ENCODE peak calls at places on chromosomes 12 and 14, in eight cellular contexts. O is NCI-H345; V is NCI-H526; R is NCI-H1694; H is EH; C is body of pancreas; T is stimulated activated CD8-positive, alpha-beta memory T cell treated with anti-CD3 and anti-CD28 coated beads, Interleukin-7, amount 100 ng/mL, for 4 hours; D is H4. N is an unnamed sample.

GRCh38 chr12:93128332-93128707 is 199.2 kb upstream of the EEA1 start:
- DNase-seq in O (peak; percentile 97), V (no peak), R (no peak), H (no peak), C (no peak), T (no peak), D (no peak), N (no peak)

GRCh38 chr12:28824193-28824846 is 324.8 kb upstream of the FAR2 start:
- DNase-seq in O (no peak), V (no peak), R (no peak), H (no peak), C (no peak), T (no peak), D (no peak), N (no peak)

GRCh38 chr12:4201333-4202105 is 72.0 kb upstream of the CCND2 start:
- DNase-seq in O (no peak), V (no peak), R (no peak), H (no peak), C (no peak), T (no peak), D (no peak), N (no peak)

GRCh38 chr12:34600592-34601462 is 578.5 kb downstream of the ALG10 start:
- DNase-seq in O (no peak), V (no peak), R (no peak), H (no peak), C (no peak), T (no peak), D (no peak), N (no peak)

GRCh38 chr12:42326466-42327226 is 679 bp downstream of the PPHLN1 start:
- DNase-seq in O (no peak), V (peak; percentile 38), R (peak; percentile 1), H (peak; percentile 44), C (no peak), T (no peak), D (no peak), N (peak; percentile 51)

GRCh38 chr12:29309320-29309902 is 71.6 kb downstream of the ERGIC2 start:
- DNase-seq in O (no peak), V (peak; percentile 1), R (peak; percentile 15), H (peak; percentile 44), C (no peak), T (no peak), D (no peak), N (peak; percentile 34)

GRCh38 chr12:18794000-18794399 is 56.1 kb downstream of the CAPZA3 start:
- DNase-seq in O (no peak), V (no peak), R (no peak), H (peak; percentile 10), C (no peak), T (no peak), D (no peak), N (no peak)

GRCh38 chr12:25433581-25434325 is 119.3 kb downstream of the LMNTD1 start:
- DNase-seq in O (no peak), V (no peak), R (no peak), H (peak; percentile 75), C (no peak), T (no peak), D (peak; percentile 61), N (no peak)

GRCh38 chr12:47249719-47250506 is 170.2 kb upstream of the AMIGO2 start:
- DNase-seq in O (no peak), V (no peak), R (no peak), H (no peak), C (no peak), T (no peak), D (no peak), N (no peak)

GRCh38 chr14:51677276-51677675 is 25.6 kb downstream of the FRMD6 start:
- DNase-seq in O (no peak), V (no peak), R (no peak), H (peak; percentile 72), C (no peak), T (no peak), D (peak; percentile 16), N (peak; percentile 86)

GRCh38 chr12:130633771-130634170 is 82.3 kb downstream of the RIMBP2 start:
- DNase-seq in O (peak; percentile 95), V (peak; percentile 97), R (peak; percentile 11), H (no peak), C (no peak), T (no peak), D (peak; percentile 28), N (no peak)

GRCh38 chr12:94179723-94180122 is 31.3 kb downstream of the PLXNC1 start:
- DNase-seq in O (no peak), V (no peak), R (no peak), H (no peak), C (no peak), T (no peak), D (no peak), N (no peak)

GRCh38 chr14:34797747-34798583 is 77.2 kb downstream of the BAZ1A start:
- DNase-seq in O (peak; percentile 81), V (peak; percentile 13), R (no peak), H (no peak), C (no peak), T (no peak), D (peak; percentile 7), N (no peak)

GRCh38 chr14:31864937-31865855 is 211.9 kb upstream of the ARHGAP5 start:
- DNase-seq in O (no peak), V (peak; percentile 16), R (no peak), H (no peak), C (no peak), T (no peak), D (no peak), N (no peak)

GRCh38 chr12:131985145-131985875 is 35.6 kb downstream of the EP400 start:
- DNase-seq in O (no peak), V (no peak), R (no peak), H (no peak), C (no peak), T (no peak), D (no peak), N (no peak)

GRCh38 chr12:26318661-26319068 is 123.3 kb downstream of the SSPN start:
- DNase-seq in O (no peak), V (no peak), R (no peak), H (peak; percentile 77), C (no peak), T (no peak), D (peak; percentile 43), N (peak; percentile 45)

GRCh38 chr14:49427117-49427516 is 159.1 kb downstream of the RPS29 start:
- DNase-seq in O (no peak), V (peak; percentile 15), R (no peak), H (no peak), C (no peak), T (no peak), D (no peak), N (no peak)

GRCh38 chr12:45200497-45201043 is 15.3 kb upstream of the ANO6 start:
- DNase-seq in O (no peak), V (no peak), R (no peak), H (peak; percentile 42), C (no peak), T (no peak), D (no peak), N (peak; percentile 39)

GRCh38 chr12:19704966-19705365 is 265.7 kb downstream of the AEBP2 start:
- DNase-seq in O (no peak), V (no peak), R (no peak), H (peak; percentile 59), C (no peak), T (no peak), D (no peak), N (peak; percentile 20)

GRCh38 chr14:73833530-73834257 is 17.9 kb upstream of the PTGR2 start:
- DNase-seq in O (no peak), V (no peak), R (no peak), H (peak; percentile 49), C (no peak), T (no peak), D (peak; percentile 92), N (peak; percentile 78)

GRCh38 chr14:22808388-22809209 is 6.6 kb downstream of the SLC7A7 start:
- DNase-seq in O (no peak), V (no peak), R (no peak), H (no peak), C (no peak), T (no peak), D (no peak), N (no peak)

GRCh38 chr14:28651148-28651547 is 115.4 kb upstream of the FOXG1 start:
- DNase-seq in O (no peak), V (no peak), R (no peak), H (peak; percentile 29), C (no peak), T (no peak), D (peak; percentile 26), N (no peak)

GRCh38 chr14:92607702-92608429 is 94.3 kb downstream of the RIN3 start:
- DNase-seq in O (no peak), V (no peak), R (no peak), H (peak; percentile 93), C (no peak), T (no peak), D (no peak), N (peak; percentile 80)

GRCh38 chr14:85596562-85596961 is 66.6 kb downstream of the FLRT2 start:
- DNase-seq in O (peak; percentile 87), V (no peak), R (no peak), H (no peak), C (no peak), T (no peak), D (no peak), N (no peak)

GRCh38 chr12:125652689-125653088 is 587.5 kb downstream of the AACS start:
- DNase-seq in O (no peak), V (no peak), R (no peak), H (no peak), C (no peak), T (no peak), D (no peak), N (no peak)

GRCh38 chr12:10331642-10332239 is 24.1 kb downstream of the KLRD1 start:
- DNase-seq in O (peak; percentile 56), V (peak; percentile 53), R (peak; percentile 9), H (peak; percentile 66), C (no peak), T (no peak), D (peak; percentile 76), N (peak; percentile 57)

GRCh38 chr12:19185262-19185929 is 55.9 kb downstream of the PLEKHA5 start:
- DNase-seq in O (no peak), V (no peak), R (no peak), H (no peak), C (no peak), T (no peak), D (no peak), N (no peak)

GRCh38 chr14:102131741-102132140 is 8.0 kb upstream of the WDR20 start:
- DNase-seq in O (no peak), V (no peak), R (no peak), H (no peak), C (no peak), T (no peak), D (no peak), N (no peak)

N was measured in AG10803.